ENCODE peak calls at places on chromosomes 3 and 15, in five cellular contexts. F is activated CD4-positive, alpha-beta T cell treated with anti-CD3 and anti-CD28 coated beads, Interleukin-2, amount 50 U/mL, for 48 hours; N is stimulated activated CD4-positive, alpha-beta T cell treated with anti-CD3 and anti-CD28 coated beads, Interleukin-4, amount 100 ng/mL, for 1 hour; Z is tibial nerve; W is GM13976. T is an unnamed sample.

GRCh38 chr3:128201158-128201755 is 48.0 kb downstream of the EEFSEC start:
- DNase-seq in F (no peak), N (no peak), Z (no peak), W (no peak), T (no peak)

GRCh38 chr15:85541744-85542143 is 161.3 kb downstream of the AKAP13 start:
- DNase-seq in F (peak; percentile 16), N (no peak), Z (no peak), W (peak; percentile 45), T (no peak)

GRCh38 chr3:37291275-37291700 is 116.9 kb upstream of the LRRFIP2 start:
- DNase-seq in F (no peak), N (no peak), Z (no peak), W (no peak), T (peak; percentile 86)

GRCh38 chr3:14371573-14372474 is 30.6 kb upstream of the SLC6A6 start:
- DNase-seq in F (no peak), N (no peak), Z (peak; percentile 43), W (peak; percentile 58), T (peak; percentile 20)

GRCh38 chr3:153591566-153592221 is 429.7 kb downstream of the RAP2B start:
- DNase-seq in F (no peak), N (no peak), Z (no peak), W (no peak), T (no peak)

GRCh38 chr3:15636028-15636709 is 34.6 kb downstream of the BTD start:
- DNase-seq in F (peak; percentile 31), N (peak; percentile 19), Z (peak; percentile 38), W (peak; percentile 40), T (no peak)

GRCh38 chr3:115072265-115073008 is 74.7 kb downstream of the ZBTB20 start:
- DNase-seq in F (no peak), N (no peak), Z (no peak), W (no peak), T (peak; percentile 89)

GRCh38 chr3:159796744-159797143 is 191.9 kb upstream of the IL12A start:
- DNase-seq in F (no peak), N (no peak), Z (no peak), W (no peak), T (peak; percentile 84)

GRCh38 chr3:61894988-61895935 is 333.9 kb downstream of the PTPRG start:
- DNase-seq in F (peak; percentile 25), N (peak; percentile 10), Z (peak; percentile 85), W (peak; percentile 62), T (peak; percentile 90)

GRCh38 chr15:32919749-32920414 is 202.1 kb downstream of the GREM1 start:
- DNase-seq in F (no peak), N (no peak), Z (no peak), W (no peak), T (no peak)